ENCODE peak calls at places on chromosomes 1 and 21, in nine cellular contexts. H, G, K, P, L, D, S, W and Y are unnamed samples.

GRCh38 chr1:151511636-151512215 is 539 bp downstream of the CGN start:
- DNase-seq in P (no peak), D (peak; percentile 78), K (peak; percentile 64), H (peak; percentile 72), G (no peak), W (peak; percentile 62), L (no peak), S (peak; percentile 78), Y (peak; percentile 28)

GRCh38 chr1:47972864-47973437 is 24.2 kb downstream of the TRABD2B start:
- DNase-seq in D (no peak), S (no peak), H (no peak), P (no peak), G (no peak), W (no peak), K (no peak), L (no peak), Y (no peak)

GRCh38 chr1:91553196-91553595 is 52.5 kb downstream of the CDC7 start:
- DNase-seq in P (peak; percentile 19), L (no peak), S (no peak), K (no peak), H (no peak), G (peak; percentile 92), D (no peak), W (peak; percentile 88), Y (peak; percentile 64)

GRCh38 chr1:117606608-117607261 is 887 bp downstream of the TENT5C start:
- DNase-seq in L (no peak), K (peak; percentile 63), W (peak; percentile 42), H (peak; percentile 72), P (no peak), D (no peak), S (peak; percentile 77), G (peak; percentile 49), Y (no peak)

GRCh38 chr1:94971491-94971924 is 44.6 kb upstream of the CNN3 start:
- DNase-seq in D (no peak), H (no peak), S (no peak), G (peak; percentile 87), W (no peak), L (no peak), K (no peak), P (no peak), Y (peak; percentile 45)

GRCh38 chr1:117928881-117929339 is 511 bp downstream of the GDAP2 start:
- DNase-seq in D (peak; percentile 62), H (peak; percentile 73), K (peak; percentile 78), W (peak; percentile 74), S (peak; percentile 74), L (no peak), G (peak; percentile 61), P (peak; percentile 10), Y (peak; percentile 60)

GRCh38 chr1:227004796-227005195 is 64.7 kb downstream of the COQ8A start:
- DNase-seq in L (no peak), D (no peak), G (no peak), P (no peak), H (no peak), S (no peak), W (no peak), K (no peak), Y (no peak)

GRCh38 chr1:66436378-66437135 is 97.4 kb upstream of the SGIP1 start:
- DNase-seq in S (no peak), W (no peak), L (peak; percentile 44), H (no peak), P (no peak), D (no peak), G (peak; percentile 45), K (no peak), Y (peak; percentile 89)

GRCh38 chr1:31300193-31300592 is 3.4 kb downstream of the ZCCHC17 start:
- DNase-seq in K (no peak), H (no peak), S (no peak), G (no peak), L (no peak), D (no peak), P (no peak), W (no peak), Y (no peak)

GRCh38 chr1:9843576-9843945 is 19.8 kb upstream of the CLSTN1 start:
- DNase-seq in D (no peak), W (no peak), L (no peak), H (peak; percentile 58), G (no peak), K (peak; percentile 46), P (no peak), S (peak; percentile 72), Y (no peak)

GRCh38 chr1:2452583-2453315 is 23.3 kb upstream of the PLCH2 start:
- DNase-seq in K (no peak), S (no peak), G (peak; percentile 16), H (no peak), D (no peak), L (no peak), W (peak; percentile 37), P (no peak), Y (no peak)

GRCh38 chr1:214215583-214215982 is 65.4 kb upstream of the SMYD2 start:
- DNase-seq in G (no peak), D (no peak), W (no peak), P (no peak), S (no peak), K (no peak), L (no peak), H (no peak), Y (no peak)
- H3K27me3 ChIP-seq in G (peaks cover 10% of the 10 kb centered on the region), D (peaks cover 3% of the 10 kb centered on the region), W (peaks cover 3% of the 10 kb centered on the region), P (no peaks in the 10 kb centered on the region), S (no peaks in the 10 kb centered on the region), K (peaks cover 6% of the 10 kb centered on the region), L (no peaks in the 10 kb centered on the region), H (no peaks in the 10 kb centered on the region), Y (peaks cover 46% of the 10 kb centered on the region)

GRCh38 chr1:237888143-237888542 is 2.6 kb downstream of the ZP4 start:
- DNase-seq in H (no peak), D (no peak), K (no peak), G (no peak), L (no peak), P (no peak), S (no peak), W (no peak), Y (no peak)
- H3K4me3 ChIP-seq in H (no peak overlapping the region), D (no peak overlapping the region), K (no peak overlapping the region), G (no peak overlapping the region), L (no peak overlapping the region), P (no peak overlapping the region), S (no peak overlapping the region), W (no peak overlapping the region), Y (no peak overlapping the region)

DNA sequence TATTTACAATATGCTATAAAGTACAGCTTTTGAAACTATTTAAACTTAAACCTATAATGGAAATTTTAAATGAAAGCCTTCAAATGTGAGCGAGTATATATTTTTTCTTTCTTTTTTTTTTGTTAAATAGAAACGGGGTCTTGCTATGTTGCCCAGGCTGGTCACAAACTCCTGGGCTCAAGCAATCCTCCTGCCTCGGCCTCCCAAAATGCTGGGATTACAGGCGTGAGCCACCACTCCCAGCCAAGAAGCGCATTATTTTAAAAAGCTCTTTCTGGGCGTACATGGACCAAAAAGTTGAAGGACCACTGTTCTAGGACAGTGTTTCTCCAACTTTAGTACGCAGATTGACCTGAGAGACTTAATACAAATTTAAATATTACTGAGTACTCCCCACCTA is 87.5 kb downstream of the TRIM33 start:
- DNase-seq in P (no peak), H (no peak), L (no peak), W (no peak), K (no peak), D (no peak), G (no peak), S (no peak), Y (no peak)
- H3K36me3 ChIP-seq in P (peaks cover 13% of the 10 kb centered on the region), H (peaks cover 3% of the 10 kb centered on the region), L (peaks cover 38% of the 10 kb centered on the region), W (no peaks in the 10 kb centered on the region), K (peaks cover 90% of the 10 kb centered on the region), D (peaks cover 54% of the 10 kb centered on the region), G (peaks cover 1% of the 10 kb centered on the region), S (no peaks in the 10 kb centered on the region), Y (peaks cover 79% of the 10 kb centered on the region)

DNA sequence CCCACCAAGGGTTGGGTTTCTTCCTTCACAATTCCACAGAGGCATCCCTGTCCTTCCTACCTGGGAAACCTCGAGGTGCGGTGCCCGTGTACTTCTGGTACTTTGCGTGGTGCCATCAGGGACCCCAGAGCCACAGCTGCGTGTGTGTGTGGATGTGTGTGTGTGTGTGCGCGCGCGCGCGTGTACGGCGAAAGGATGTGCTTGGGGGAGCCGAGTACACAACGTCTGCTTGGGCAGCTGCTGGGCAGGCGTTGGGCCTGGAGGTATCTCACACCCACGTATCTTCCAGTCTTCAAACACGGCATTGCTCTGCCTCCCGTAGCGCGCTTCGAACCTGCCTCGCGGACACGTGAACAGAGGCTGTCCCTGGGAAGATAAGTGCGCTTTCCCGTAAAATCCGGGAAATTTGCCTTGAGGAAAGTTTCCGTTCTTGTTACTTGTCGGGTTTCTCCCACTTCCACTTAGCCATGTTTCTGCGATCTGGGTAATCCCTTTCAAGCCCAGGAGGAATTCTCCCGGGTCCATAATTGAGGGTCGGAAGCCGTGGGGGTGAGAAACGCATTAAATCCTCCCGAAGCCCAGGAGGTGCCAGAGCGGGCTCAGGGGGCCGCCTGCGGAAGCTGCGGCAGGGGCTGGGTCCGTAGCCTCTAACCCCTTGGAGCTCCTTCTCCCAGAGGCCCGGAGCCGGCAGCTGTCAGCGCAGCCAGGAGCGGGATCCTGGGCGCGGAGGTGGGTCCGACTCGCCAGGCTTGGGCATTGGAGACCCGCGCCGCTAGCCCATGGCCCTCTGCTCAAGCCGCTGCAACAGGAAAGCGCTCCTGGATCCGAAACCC is 2.1 kb upstream of the SIM2 start:
- DNase-seq in S (no peak), K (no peak), L (no peak), P (no peak), D (no peak), G (no peak), H (no peak), W (no peak), Y (no peak)
- H3K27me3 ChIP-seq in S (peaks cover 89% of the 10 kb centered on the region), K (peaks cover 100% of the 10 kb centered on the region), L (peaks cover 35% of the 10 kb centered on the region), P (peaks cover 62% of the 10 kb centered on the region), D (peaks cover 99% of the 10 kb centered on the region), G (peaks cover 98% of the 10 kb centered on the region), H (peaks cover 100% of the 10 kb centered on the region), W (peaks cover 100% of the 10 kb centered on the region), Y (no peaks in the 10 kb centered on the region)

GRCh38 chr1:42931911-42932422 is 26.7 kb downstream of the SLC2A1 start:
- DNase-seq in S (peak; percentile 83), G (no peak), D (peak; percentile 40), W (peak; percentile 33), H (peak; percentile 70), P (no peak), L (peak; percentile 88), K (peak; percentile 88), Y (no peak)
- H3K4me3 ChIP-seq in S (no peak overlapping the region), G (no peak overlapping the region), D (no peak overlapping the region), W (no peak overlapping the region), H (no peak overlapping the region), P (no peak overlapping the region), L (peak overlapping the region; percentile 49), K (no peak overlapping the region), Y (no peak overlapping the region)

DNA sequence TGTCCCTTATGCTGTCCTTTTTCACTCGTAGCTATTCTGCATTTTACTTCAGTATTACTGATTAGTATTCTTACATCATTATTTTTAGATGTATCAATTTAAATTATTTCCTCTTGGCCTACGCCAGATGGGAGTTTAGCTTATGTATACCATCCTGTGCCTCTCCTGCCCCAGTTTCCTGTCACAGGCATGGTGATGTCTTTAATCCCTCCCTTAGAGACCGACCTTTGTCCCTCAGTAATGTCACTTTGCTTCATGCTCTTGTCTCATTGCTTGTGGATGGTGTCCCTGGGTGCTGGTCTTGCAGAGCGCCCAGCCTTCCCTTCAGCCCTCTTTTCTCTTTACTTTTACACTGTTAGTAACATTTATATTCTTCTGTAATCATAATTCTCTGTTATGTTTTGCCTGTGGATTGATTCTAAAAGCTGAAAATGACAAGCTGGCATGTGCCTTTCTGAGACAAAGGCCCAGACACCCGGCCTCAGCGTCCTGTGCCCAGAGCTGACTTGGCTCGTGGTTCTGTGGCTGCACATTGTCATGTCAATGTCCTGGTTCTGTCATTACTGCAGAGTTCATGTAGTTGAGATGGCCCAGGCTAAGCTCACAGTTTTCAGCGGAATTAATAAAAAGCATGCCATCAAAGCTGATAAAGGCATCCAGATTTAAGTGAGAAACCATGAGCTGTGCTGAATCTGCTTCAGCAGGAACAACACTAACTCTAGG is 100.7 kb downstream of the MTR start:
- DNase-seq in P (no peak), W (no peak), G (no peak), S (no peak), D (no peak), L (no peak), H (no peak), K (no peak), Y (no peak)
- H3K36me3 ChIP-seq in P (peaks cover 44% of the 10 kb centered on the region), W (no peaks in the 10 kb centered on the region), G (peaks cover 12% of the 10 kb centered on the region), S (no peaks in the 10 kb centered on the region), D (peaks cover 57% of the 10 kb centered on the region), L (peaks cover 30% of the 10 kb centered on the region), H (no peaks in the 10 kb centered on the region), K (peaks cover 86% of the 10 kb centered on the region), Y (peaks cover 47% of the 10 kb centered on the region)